ENCODE peak calls at places on chromosomes 16 and 17, in four cellular contexts. K, C, H and N are unnamed samples.

GRCh38 chr17:80855968-80856862 is 135.4 kb upstream of the CHMP6 start:
- DNase-seq in K (no peak), C (no peak), H (peak; percentile 100), N (no peak)

GRCh38 chr16:24819462-24820040 is 26.2 kb upstream of the SLC5A11 start:
- DNase-seq in K (no peak), C (no peak), H (peak; percentile 16), N (no peak)

GRCh38 chr17:75346906-75347305 is 57.7 kb upstream of the SLC25A19 start:
- DNase-seq in K (peak; percentile 66), C (no peak), H (peak; percentile 72), N (peak; percentile 20)

GRCh38 chr17:8382052-8382879 is 727 bp downstream of the RPL26 start:
- DNase-seq in K (no peak), C (no peak), H (no peak), N (no peak)

GRCh38 chr17:39225974-39226683 is 384 bp upstream of the STAC2 start:
- DNase-seq in K (peak; percentile 100), C (peak; percentile 98), H (peak; percentile 20), N (peak; percentile 91)

GRCh38 chr16:73846292-73846849 is 450.2 kb upstream of the PSMD7 start:
- DNase-seq in K (peak; percentile 52), C (peak; percentile 47), H (no peak), N (peak; percentile 32)

GRCh38 chr17:75642221-75643032 is 9.2 kb downstream of the SMIM5 start:
- DNase-seq in K (no peak), C (no peak), H (no peak), N (no peak)

GRCh38 chr17:35879748-35880654 is at the start of gene CCL5:
- DNase-seq in K (no peak), C (no peak), H (peak; percentile 13), N (no peak)

GRCh38 chr17:17505151-17505550 is 9.0 kb upstream of the RASD1 start:
- DNase-seq in K (no peak), C (no peak), H (no peak), N (no peak)

GRCh38 chr17:48155889-48156670 is 48.5 kb downstream of the SNX11 start:
- DNase-seq in K (peak; percentile 61), C (no peak), H (no peak), N (no peak)
- H3K23ac ChIP-seq in K (no peak overlapping the region), C (no peak overlapping the region), H (no peak overlapping the region), N (no peak overlapping the region)

GRCh38 chr16:30585400-30586191 is at the start of gene ZNF785:
- DNase-seq in K (peak; percentile 99), C (peak; percentile 91), H (peak; percentile 99), N (peak; percentile 96)
- H3K4me2 ChIP-seq in K (peak within 1 kb of the TSS; percentile 78), C (peak within 1 kb of the TSS; percentile 80), H (peak within 1 kb of the TSS; percentile 96), N (peak within 1 kb of the TSS; percentile 80)

GRCh38 chr16:21599994-21600773 is 807 bp downstream of the METTL9 start:
- DNase-seq in K (peak; percentile 33), C (no peak), H (peak; percentile 46), N (no peak)

GRCh38 chr16:21598676-21599157 is 660 bp upstream of the METTL9 start:
- DNase-seq in K (no peak), C (no peak), H (no peak), N (no peak)

GRCh38 chr16:21602785-21603184 is 3.4 kb downstream of the METTL9 start:
- DNase-seq in K (no peak), C (no peak), H (no peak), N (no peak)

GRCh38 chr16:21597571-21598030 is 1.8 kb upstream of the METTL9 start:
- DNase-seq in K (no peak), C (no peak), H (no peak), N (no peak)

GRCh38 chr16:21599158-21599993 is at the start of gene METTL9:
- DNase-seq in K (peak; percentile 94), C (peak; percentile 94), H (peak; percentile 93), N (peak; percentile 91)
- H3K23ac ChIP-seq in K (no peak within 1 kb of the TSS), C (no peak within 1 kb of the TSS), H (peak within 1 kb of the TSS; percentile 96), N (peak within 1 kb of the TSS; percentile 50)

GRCh38 chr17:67042104-67042899 is 2.1 kb upstream of the CACNG1 start:
- DNase-seq in K (no peak), C (no peak), H (no peak), N (no peak)
- H3K4me2 ChIP-seq in K (no peak overlapping the region), C (no peak overlapping the region), H (no peak overlapping the region), N (no peak overlapping the region)

GRCh38 chr16:1923299-1924034 is 5.3 kb upstream of the HS3ST6 start:
- DNase-seq in K (peak; percentile 91), C (peak; percentile 86), H (no peak), N (no peak)
- H3K23ac ChIP-seq in K (no peak overlapping the region), C (no peak overlapping the region), H (no peak overlapping the region), N (peak overlapping the region; percentile 51)